ENCODE peak calls at places on chromosomes 4 and X, in eight cellular contexts. W is Calu3; I is HepG2; Q is CD8-positive, alpha-beta T cell; B is mammary epithelial cell; O is endodermal cell; R is left lung; V is cardiac muscle cell. C is an unnamed sample.

GRCh38 chrX:68876731-68877130 is 47.9 kb downstream of the EFNB1 start:
- DNase-seq in W (no peak), I (no peak), Q (no peak), B (no peak), O (no peak), R (no peak), V (peak; percentile 47), C (no peak)

GRCh38 chrX:150767045-150767395 is 73.8 kb downstream of the MTMR1 start:
- DNase-seq in W (no peak), I (no peak), Q (no peak), B (no peak), O (peak; percentile 57), R (no peak), V (no peak), C (no peak)

GRCh38 chr4:127634181-127634580 is 1.4 kb downstream of the INTU start:
- DNase-seq in W (no peak), I (no peak), Q (no peak), B (no peak), O (no peak), R (no peak), V (no peak), C (no peak)

GRCh38 chr4:26220704-26221103 is 100.1 kb upstream of the RBPJ start:
- DNase-seq in W (peak; percentile 31), I (no peak), Q (no peak), B (no peak), O (no peak), R (no peak), V (no peak), C (no peak)

GRCh38 chr4:123555500-123556273 is 159.1 kb downstream of the SPRY1 start:
- DNase-seq in W (peak; percentile 88), I (peak; percentile 98), Q (no peak), B (peak; percentile 81), O (no peak), R (peak; percentile 86), V (peak; percentile 60), C (no peak)

GRCh38 chr4:173519130-173520101 is 10.6 kb downstream of the HAND2 start:
- DNase-seq in W (no peak), I (no peak), Q (no peak), B (no peak), O (no peak), R (no peak), V (peak; percentile 89), C (no peak)

GRCh38 chr4:41098093-41098492 is 116.2 kb downstream of the APBB2 start:
- DNase-seq in W (no peak), I (no peak), Q (no peak), B (no peak), O (no peak), R (no peak), V (no peak), C (no peak)

GRCh38 chrX:4380710-4381109 is 667.3 kb upstream of the PRKX start:
- DNase-seq in W (no peak), I (no peak), Q (no peak), B (no peak), O (no peak), R (no peak), V (no peak), C (no peak)

GRCh38 chrX:40086569-40087335 is 11.0 kb downstream of the BCOR start:
- DNase-seq in W (no peak), I (no peak), Q (no peak), B (no peak), O (peak; percentile 84), R (no peak), V (no peak), C (no peak)

GRCh38 chr4:33482773-33483172 is 2761.5 kb downstream of the ARAP2 start:
- DNase-seq in W (no peak), I (no peak), Q (no peak), B (no peak), O (no peak), R (no peak), V (no peak), C (no peak)

GRCh38 chr4:40283968-40284367 is 51.2 kb upstream of the CHRNA9 start:
- DNase-seq in W (no peak), I (no peak), Q (peak; percentile 75), B (peak; percentile 41), O (no peak), R (no peak), V (no peak), C (no peak)

GRCh38 chr4:57078685-57079521 is 31.3 kb downstream of the IGFBP7 start:
- DNase-seq in W (peak; percentile 4), I (peak; percentile 46), Q (no peak), B (peak; percentile 90), O (peak; percentile 87), R (no peak), V (peak; percentile 85), C (no peak)

GRCh38 chrX:25206761-25207160 is 191.0 kb upstream of the ARX start:
- DNase-seq in W (no peak), I (no peak), Q (no peak), B (peak; percentile 79), O (no peak), R (no peak), V (no peak), C (no peak)

GRCh38 chrX:29229802-29230201 is 642.6 kb downstream of the IL1RAPL1 start:
- DNase-seq in W (no peak), I (no peak), Q (no peak), B (peak; percentile 35), O (no peak), R (no peak), V (no peak), C (no peak)

GRCh38 chr4:182137343-182137742 is 105.9 kb upstream of the TENM3 start:
- DNase-seq in W (no peak), I (no peak), Q (no peak), B (no peak), O (no peak), R (no peak), V (no peak), C (no peak)

GRCh38 chrX:129726307-129727111 is 12.3 kb upstream of the XPNPEP2 start:
- DNase-seq in W (peak; percentile 68), I (peak; percentile 21), Q (peak; percentile 38), B (peak; percentile 34), O (peak; percentile 91), R (peak; percentile 44), V (peak; percentile 60), C (no peak)

GRCh38 chrX:153374426-153374825 is 26.7 kb downstream of the PNMA6E start:
- DNase-seq in W (no peak), I (no peak), Q (no peak), B (no peak), O (no peak), R (no peak), V (no peak), C (no peak)

GRCh38 chr4:336893-337142 is 796 bp upstream of the ZNF141 start:
- DNase-seq in W (peak; percentile 2), I (no peak), Q (no peak), B (no peak), O (no peak), R (no peak), V (no peak), C (no peak)

GRCh38 chr4:78764498-78764961 is 11.6 kb upstream of the BMP2K start:
- DNase-seq in W (no peak), I (no peak), Q (no peak), B (peak; percentile 68), O (no peak), R (no peak), V (no peak), C (no peak)

GRCh38 chr4:165656829-165657467 is 216.1 kb upstream of the TLL1 start:
- DNase-seq in W (no peak), I (no peak), Q (no peak), B (no peak), O (no peak), R (no peak), V (no peak), C (no peak)

GRCh38 chr4:165654556-165654955 is 218.5 kb upstream of the TLL1 start:
- DNase-seq in W (no peak), I (peak; percentile 60), Q (no peak), B (no peak), O (no peak), R (no peak), V (no peak), C (no peak)

GRCh38 chr4:165656399-165656798 is 216.6 kb upstream of the TLL1 start:
- DNase-seq in W (no peak), I (no peak), Q (no peak), B (no peak), O (no peak), R (no peak), V (no peak), C (no peak)

DNA sequence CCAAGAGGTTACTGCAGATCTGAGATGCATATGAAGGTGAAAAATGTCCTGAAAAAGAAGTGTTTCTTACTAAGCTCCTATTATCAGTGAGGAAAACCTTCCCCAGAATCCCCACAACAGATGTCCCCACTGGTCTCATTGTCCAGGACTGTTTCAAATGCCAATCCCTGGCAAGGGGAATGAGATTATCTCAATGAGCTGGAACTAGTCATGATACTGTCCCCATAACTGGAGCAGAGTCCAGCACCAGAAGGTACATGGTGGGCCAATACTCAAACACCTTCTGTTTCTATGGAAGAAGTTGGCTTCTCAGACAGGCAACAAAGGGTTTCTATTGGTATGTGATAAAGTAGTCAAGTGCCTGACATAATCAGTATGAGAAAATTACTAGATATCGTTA is 221.1 kb upstream of the TLL1 start:
- DNase-seq in W (no peak), I (no peak), Q (no peak), B (no peak), O (no peak), R (no peak), V (no peak), C (no peak)
- TF ChIP-seq CTCF in W (no peak), I (no peak), Q (no peak), B (no peak), O (no peak), R (no peak), V (no peak), C (no peak)

GRCh38 chrX:96182366-96182765 is 502.3 kb upstream of the DIAPH2 start:
- DNase-seq in W (peak; percentile 19), I (peak; percentile 2), Q (no peak), B (peak; percentile 8), O (peak; percentile 86), R (no peak), V (peak; percentile 61), C (no peak)
- TF ChIP-seq CTCF in W (no peak), I (peak; percentile 39), Q (no peak), B (peak; percentile 63), O (peak; percentile 92), R (no peak), V (peak; percentile 50), C (no peak)

GRCh38 chr4:146638801-146639351 is at the start of gene POU4F2:
- DNase-seq in W (no peak), I (no peak), Q (no peak), B (no peak), O (peak; percentile 85), R (no peak), V (peak; percentile 65), C (no peak)
- TF ChIP-seq CTCF in W (no peak), I (no peak), Q (no peak), B (no peak), O (no peak), R (no peak), V (no peak), C (no peak)

DNA sequence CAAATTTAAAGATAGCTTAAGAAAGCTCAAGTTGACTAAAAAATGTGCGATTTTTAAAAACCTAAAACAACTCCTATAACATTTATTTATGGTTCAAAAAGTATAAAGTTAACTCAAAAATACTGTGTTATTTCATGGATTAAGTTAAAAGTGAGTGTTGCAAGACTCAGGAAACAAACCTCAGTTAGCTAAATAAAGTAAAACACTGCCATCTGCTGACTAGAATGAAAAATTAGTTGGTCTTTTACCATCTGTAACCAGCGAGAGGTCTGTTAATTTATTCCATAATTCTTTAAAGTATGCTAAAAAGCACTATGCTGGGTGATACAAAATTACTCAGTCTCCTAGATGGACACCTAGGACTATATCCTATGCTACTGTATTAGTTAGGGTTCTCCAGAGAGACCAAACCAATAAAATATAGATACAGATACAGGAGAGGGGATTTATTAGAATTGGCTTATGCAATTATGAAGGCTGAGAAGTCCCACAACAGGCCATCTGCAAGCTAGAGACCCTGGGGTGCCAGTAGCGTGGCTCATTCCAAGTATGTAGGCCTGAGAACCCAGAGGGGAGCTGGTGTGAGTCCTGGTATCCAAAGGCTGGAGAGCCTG is 4.9 kb upstream of the WDFY3 start:
- DNase-seq in W (no peak), I (peak; percentile 53), Q (no peak), B (peak; percentile 35), O (no peak), R (no peak), V (peak; percentile 60), C (no peak)
- TF ChIP-seq CTCF in W (no peak), I (peak; percentile 68), Q (no peak), B (peak; percentile 47), O (peak; percentile 80), R (peak; percentile 52), V (peak; percentile 44), C (no peak)

C was measured in activated B cell treated with CpG ODN at 0.5 μM for 24 hours.